ENCODE peak calls at places on chromosomes 16 and 17, in six cellular contexts. One of them, this sample, is unnamed.

GRCh38 chr17:14672830-14673229 is 371.9 kb downstream of the HS3ST3B1 start:
- DNase-seq in heart left ventricle: no peak
- DNase-seq in endothelial cell: no peak
- DNase-seq in uterus: no peak
- DNase-seq in effector memory CD4-positive, alpha-beta T cell: no peak
- DNase-seq in Right ventricle myocardium superior: no peak
- DNase-seq in this sample: no peak

GRCh38 chr17:28741358-28742349 is 2.2 kb upstream of the TRAF4 start:
- DNase-seq in endothelial cell: no peak
- DNase-seq in Right ventricle myocardium superior: peak
- DNase-seq in uterus: no peak
- DNase-seq in effector memory CD4-positive, alpha-beta T cell: no peak
- DNase-seq in heart left ventricle: no peak
- DNase-seq in this sample: no peak

GRCh38 chr17:75494326-75494877 is 20.9 kb downstream of the CASKIN2 start:
- DNase-seq in effector memory CD4-positive, alpha-beta T cell: no peak
- DNase-seq in endothelial cell: no peak
- DNase-seq in heart left ventricle: no peak
- DNase-seq in Right ventricle myocardium superior: no peak
- DNase-seq in uterus: no peak
- DNase-seq in this sample: no peak

GRCh38 chr17:50057521-50057991 is 1.6 kb downstream of the ITGA3 start:
- DNase-seq in endothelial cell: no peak
- DNase-seq in uterus: no peak
- DNase-seq in Right ventricle myocardium superior: no peak
- DNase-seq in effector memory CD4-positive, alpha-beta T cell: no peak
- DNase-seq in heart left ventricle: no peak
- DNase-seq in this sample: no peak

GRCh38 chr17:68441064-68441770 is 16.1 kb downstream of the WIPI1 start:
- DNase-seq in Right ventricle myocardium superior: no peak
- DNase-seq in heart left ventricle: no peak
- DNase-seq in endothelial cell: peak
- DNase-seq in effector memory CD4-positive, alpha-beta T cell: no peak
- DNase-seq in uterus: no peak
- DNase-seq in this sample: no peak

GRCh38 chr17:2347805-2348685 is 10.7 kb downstream of the SGSM2 start:
- DNase-seq in uterus: no peak
- DNase-seq in Right ventricle myocardium superior: no peak
- DNase-seq in heart left ventricle: no peak
- DNase-seq in endothelial cell: no peak
- DNase-seq in effector memory CD4-positive, alpha-beta T cell: no peak
- DNase-seq in this sample: peak

GRCh38 chr16:71837150-71837549 is 8.6 kb upstream of the ATXN1L start:
- DNase-seq in effector memory CD4-positive, alpha-beta T cell: no peak
- DNase-seq in endothelial cell: no peak
- DNase-seq in heart left ventricle: no peak
- DNase-seq in Right ventricle myocardium superior: no peak
- DNase-seq in uterus: no peak
- DNase-seq in this sample: no peak

GRCh38 chr17:17783825-17784598 is 52.8 kb downstream of the SREBF1 start:
- DNase-seq in uterus: peak
- DNase-seq in endothelial cell: peak
- DNase-seq in heart left ventricle: peak
- DNase-seq in effector memory CD4-positive, alpha-beta T cell: no peak
- DNase-seq in Right ventricle myocardium superior: peak
- DNase-seq in this sample: no peak

GRCh38 chr16:81755915-81756644 is 23.0 kb upstream of the PLCG2 start:
- DNase-seq in uterus: no peak
- DNase-seq in Right ventricle myocardium superior: peak
- DNase-seq in effector memory CD4-positive, alpha-beta T cell: no peak
- DNase-seq in endothelial cell: peak
- DNase-seq in heart left ventricle: peak
- DNase-seq in this sample: no peak

GRCh38 chr17:63222655-63223054 is 223.5 kb downstream of the CYB561 start:
- DNase-seq in endothelial cell: no peak
- DNase-seq in heart left ventricle: no peak
- DNase-seq in uterus: no peak
- DNase-seq in Right ventricle myocardium superior: no peak
- DNase-seq in effector memory CD4-positive, alpha-beta T cell: no peak
- DNase-seq in this sample: no peak

GRCh38 chr16:89142474-89143197 is 28.9 kb upstream of the CDH15 start:
- DNase-seq in Right ventricle myocardium superior: no peak
- DNase-seq in effector memory CD4-positive, alpha-beta T cell: no peak
- DNase-seq in endothelial cell: no peak
- DNase-seq in heart left ventricle: no peak
- DNase-seq in uterus: no peak
- DNase-seq in this sample: no peak

GRCh38 chr17:6075050-6075449 is 4.9 kb downstream of the WSCD1 start:
- DNase-seq in uterus: no peak
- DNase-seq in Right ventricle myocardium superior: no peak
- DNase-seq in effector memory CD4-positive, alpha-beta T cell: no peak
- DNase-seq in heart left ventricle: no peak
- DNase-seq in endothelial cell: no peak
- DNase-seq in this sample: no peak